ENCODE peak calls at places on chromosome 19, in eight cellular contexts. T is upper lobe of right lung, Y is nephron progenitor cell, C is glutamatergic neuron, H is T-helper 2 cell, V is HEK293T, D is progenitor cell of endocrine pancreas, J is ascending aorta. E is an unnamed sample.

GRCh38 chr19:56840452-56841193 is at the start of the genes PEG3 and ZIM2:
- DNase-seq in J (peak; percentile 81), H (no peak), C (peak; percentile 82), D (no peak), Y (no peak), T (no peak), V (no peak), E (no peak)

GRCh38 chr19:50549059-50549926 is 18.9 kb downstream of the LRRC4B start:
- DNase-seq in C (no peak), Y (no peak), V (no peak), H (no peak), T (no peak), D (no peak), J (no peak), E (no peak)

GRCh38 chr19:11420894-11421606 is 1.9 kb upstream of the RGL3 start:
- DNase-seq in Y (peak; percentile 58), T (no peak), H (no peak), C (no peak), J (no peak), D (no peak), V (no peak), E (no peak)

GRCh38 chr19:979318-979741 is 4.8 kb upstream of the WDR18 start:
- DNase-seq in H (no peak), V (no peak), J (no peak), Y (peak; percentile 36), D (no peak), T (no peak), C (peak; percentile 29), E (no peak)

GRCh38 chr19:50147462-50148423 is 15.3 kb downstream of the IZUMO2 start:
- DNase-seq in V (peak; percentile 83), D (peak; percentile 63), H (peak; percentile 20), C (peak; percentile 86), J (peak; percentile 93), Y (peak; percentile 86), T (peak; percentile 93), E (no peak)

GRCh38 chr19:10102787-10103236 is 334 bp upstream of the ANGPTL6 start:
- DNase-seq in Y (no peak), T (no peak), D (no peak), H (no peak), J (no peak), V (no peak), C (no peak), E (no peak)

GRCh38 chr19:16268676-16269319 is 55.8 kb upstream of the KLF2 start:
- DNase-seq in D (no peak), T (no peak), H (no peak), Y (no peak), V (no peak), C (no peak), J (no peak), E (no peak)

GRCh38 chr19:21580101-21580500 is 74.7 kb downstream of the ZNF429 start:
- DNase-seq in C (no peak), V (no peak), T (no peak), J (no peak), Y (no peak), D (no peak), H (no peak), E (no peak)

GRCh38 chr19:15280048-15280725 is 47.9 kb upstream of the EPHX3 start:
- DNase-seq in Y (no peak), J (no peak), H (no peak), C (no peak), T (no peak), V (no peak), D (no peak), E (no peak)

GRCh38 chr19:5870986-5871394 is 650 bp upstream of the FUT5 start:
- DNase-seq in H (no peak), J (no peak), Y (no peak), V (no peak), T (no peak), C (no peak), D (no peak), E (no peak)

GRCh38 chr19:37947778-37948177 is 40.8 kb downstream of the SIPA1L3 start:
- DNase-seq in H (no peak), C (no peak), D (no peak), Y (no peak), J (peak; percentile 9), T (no peak), V (no peak), E (no peak)

GRCh38 chr19:55580628-55581144 is at the start of gene ZNF579:
- DNase-seq in V (peak; percentile 83), D (peak; percentile 77), T (peak; percentile 93), J (peak; percentile 89), Y (peak; percentile 82), H (peak; percentile 27), C (peak; percentile 95), E (peak; percentile 30)

GRCh38 chr19:40641306-40641705 is 40.1 kb downstream of the LTBP4 start:
- DNase-seq in J (no peak), T (no peak), V (no peak), Y (no peak), D (no peak), C (no peak), H (no peak), E (no peak)

GRCh38 chr19:5775668-5776309 is 8.8 kb downstream of the PRR22 start:
- DNase-seq in J (no peak), Y (no peak), C (no peak), H (no peak), D (no peak), T (no peak), V (no peak), E (no peak)

GRCh38 chr19:5719274-5719960 is 529 bp downstream of the LONP1 start:
- DNase-seq in H (no peak), Y (no peak), D (no peak), T (peak; percentile 72), J (no peak), V (no peak), C (no peak), E (no peak)

GRCh38 chr19:29547981-29548380 is 22.2 kb downstream of the VSTM2B start:
- DNase-seq in J (peak; percentile 42), H (no peak), Y (no peak), D (no peak), V (no peak), C (peak; percentile 55), T (peak; percentile 45), E (no peak)

GRCh38 chr19:10820173-10820572 is 15.8 kb downstream of the TMED1 start:
- DNase-seq in Y (no peak), D (no peak), V (no peak), C (no peak), T (no peak), H (no peak), J (no peak), E (no peak)

GRCh38 chr19:51031220-51031879 is 3.5 kb downstream of the KLK12 start:
- DNase-seq in J (no peak), Y (no peak), T (peak; percentile 1), C (no peak), V (no peak), D (no peak), H (no peak), E (no peak)